ENCODE peak calls at places on chromosomes 7 and 10, in six cellular contexts. V is A549; T is lower lobe of right lung; P is activated CD8-positive, alpha-beta memory T cell treated with anti-CD3 and anti-CD28 coated beads, Interleukin-2, amount 10 ng/mL, durations not matched to agents 7 days and 5 days; M is Right ventricle myocardium inferior; E is left cardiac atrium. N is an unnamed sample.

GRCh38 chr7:121544726-121545125 is 148.6 kb upstream of the FAM3C start:
- ATAC-seq in T (no peak), V (peak), M (no peak), P (peak), E (no peak), N (no peak)

GRCh38 chr7:25119102-25119501 is 6.0 kb downstream of the CYCS start:
- ATAC-seq in P (no peak), M (no peak), V (no peak), E (no peak), T (no peak), N (no peak)

GRCh38 chr10:70378122-70378521 is 4.3 kb downstream of the LRRC20 start:
- ATAC-seq in P (no peak), E (no peak), T (no peak), V (peak), M (no peak), N (no peak)

GRCh38 chr10:24894728-24895127 is 57.7 kb downstream of the PRTFDC1 start:
- ATAC-seq in T (peak), P (peak), E (no peak), V (no peak), M (no peak), N (peak)

GRCh38 chr7:35993663-35994622 is 159.1 kb upstream of the EEPD1 start:
- ATAC-seq in T (no peak), E (no peak), M (no peak), P (no peak), V (peak), N (no peak)

GRCh38 chr7:30859940-30860623 is 51.6 kb upstream of the AQP1 start:
- ATAC-seq in M (no peak), P (no peak), T (no peak), V (no peak), E (no peak), N (no peak)

GRCh38 chr10:46229144-46229563 is 57.6 kb upstream of the ANTXRL start:
- ATAC-seq in P (no peak), E (no peak), V (peak), T (peak), M (no peak), N (no peak)

GRCh38 chr7:117780832-117781231 is 92.4 kb downstream of the CTTNBP2 start:
- ATAC-seq in M (no peak), T (no peak), P (no peak), E (peak), V (no peak), N (no peak)

GRCh38 chr7:22718200-22718711 is 8.7 kb upstream of the IL6 start:
- ATAC-seq in E (peak), M (peak), T (peak), P (no peak), V (peak), N (no peak)

GRCh38 chr10:17368708-17369272 is 85.6 kb downstream of the ST8SIA6 start:
- ATAC-seq in P (no peak), M (no peak), E (no peak), V (no peak), T (no peak), N (no peak)

GRCh38 chr10:122044713-122045112 is 55.8 kb downstream of the TACC2 start:
- ATAC-seq in T (no peak), V (no peak), M (peak), E (peak), P (no peak), N (no peak)

GRCh38 chr7:83936056-83936703 is 258.4 kb downstream of the SEMA3A start:
- ATAC-seq in V (peak), M (no peak), T (peak), E (peak), P (peak), N (no peak)